ENCODE peak calls at places on chromosomes 1 and 21, in nine cellular contexts. K is K562, A is WERI-Rb-1, E is HFF-Myc, M is astrocyte of the cerebellum, C is neural progenitor cell, P is vagina, B is kidney epithelial cell, T is MCF 10A. X is an unnamed sample.

GRCh38 chr1:41758904-41759548 is 159.7 kb downstream of the HIVEP3 start:
- DNase-seq in K (no peak), A (no peak), E (no peak), M (peak; percentile 45), C (no peak), P (no peak), B (no peak), T (peak; percentile 48), X (no peak)

GRCh38 chr1:160112370-160112769 is 3.2 kb upstream of the ATP1A2 start:
- DNase-seq in K (no peak), A (no peak), E (no peak), M (no peak), C (no peak), P (no peak), B (no peak), T (no peak), X (no peak)

GRCh38 chr1:203320546-203321272 is 15.4 kb downstream of the BTG2 start:
- DNase-seq in K (peak; percentile 66), A (no peak), E (no peak), M (no peak), C (peak; percentile 56), P (no peak), B (no peak), T (peak; percentile 51), X (no peak)

GRCh38 chr21:29187939-29188338 is 57.5 kb downstream of the MAP3K7CL start:
- DNase-seq in K (no peak), A (no peak), E (peak; percentile 82), M (peak; percentile 87), C (no peak), P (no peak), B (no peak), T (peak; percentile 95), X (no peak)

GRCh38 chr1:236471653-236472052 is 52.1 kb upstream of the LGALS8 start:
- DNase-seq in K (no peak), A (no peak), E (no peak), M (no peak), C (peak; percentile 19), P (no peak), B (no peak), T (no peak), X (no peak)

GRCh38 chr1:37465596-37466517 is 8.5 kb upstream of the ZC3H12A start:
- DNase-seq in K (no peak), A (no peak), E (no peak), M (no peak), C (no peak), P (no peak), B (no peak), T (peak; percentile 35), X (no peak)

GRCh38 chr1:74689800-74690696 is 16.5 kb upstream of the ERICH3 start:
- DNase-seq in K (peak; percentile 75), A (peak; percentile 44), E (peak; percentile 41), M (peak; percentile 53), C (peak; percentile 73), P (no peak), B (no peak), T (peak; percentile 72), X (peak; percentile 31)

GRCh38 chr1:21066365-21067012 is 110.2 kb downstream of the EIF4G3 start:
- DNase-seq in K (no peak), A (no peak), E (no peak), M (no peak), C (no peak), P (no peak), B (no peak), T (no peak), X (no peak)

GRCh38 chr1:152871731-152872126 is 6.4 kb upstream of the SMCP start:
- DNase-seq in K (no peak), A (no peak), E (no peak), M (no peak), C (no peak), P (no peak), B (no peak), T (no peak), X (no peak)

GRCh38 chr1:152866321-152866720 is 6.5 kb downstream of the LCE7A start:
- DNase-seq in K (no peak), A (no peak), E (no peak), M (no peak), C (no peak), P (no peak), B (no peak), T (no peak), X (no peak)

GRCh38 chr1:152873495-152873894 is 4.6 kb upstream of the SMCP start:
- DNase-seq in K (no peak), A (no peak), E (no peak), M (no peak), C (no peak), P (no peak), B (no peak), T (no peak), X (no peak)

GRCh38 chr1:152869808-152870419 is 8.2 kb upstream of the SMCP start:
- DNase-seq in K (peak; percentile 76), A (peak; percentile 95), E (peak; percentile 26), M (peak; percentile 55), C (peak; percentile 50), P (no peak), B (no peak), T (peak; percentile 91), X (peak; percentile 75)

GRCh38 chr1:152870831-152871730 is 7.0 kb upstream of the SMCP start:
- DNase-seq in K (peak; percentile 51), A (peak; percentile 82), E (no peak), M (no peak), C (peak; percentile 3), P (no peak), B (no peak), T (peak; percentile 90), X (peak; percentile 32)
- TF ChIP-seq CTCF in K (peak; percentile 66), A (peak; percentile 92), E (no peak), M (peak; percentile 68), C (peak; percentile 17), P (no peak), B (peak; percentile 16), T (peak; percentile 73), X (peak; percentile 64)

DNA sequence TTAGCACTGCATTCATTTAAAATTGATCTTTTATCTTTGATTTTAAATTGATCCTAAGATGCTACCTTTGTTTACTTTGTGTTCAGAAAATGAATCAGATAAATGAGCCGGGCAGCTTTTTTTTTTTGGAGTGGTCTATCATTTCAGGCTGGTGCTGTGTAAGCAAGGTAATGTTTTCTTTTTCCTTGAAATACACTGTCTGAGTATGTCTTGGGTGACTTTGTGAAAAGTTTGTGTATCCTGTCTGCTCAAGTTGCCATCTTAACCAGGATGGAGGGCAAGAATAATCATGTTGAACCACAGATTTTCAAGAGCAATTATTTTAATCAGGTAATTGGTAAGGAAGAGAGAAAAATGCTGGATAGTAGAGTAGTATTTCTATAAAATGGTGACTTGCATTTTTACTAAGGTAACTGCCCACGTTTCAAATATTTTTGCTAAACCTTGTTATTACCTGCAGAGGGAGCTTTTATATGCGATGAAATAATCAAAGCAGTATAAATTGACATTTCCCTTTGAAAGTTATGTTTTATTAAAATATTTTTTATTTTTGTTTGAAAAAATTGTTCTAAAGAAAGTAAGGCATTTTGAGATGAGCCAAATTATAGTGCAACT is 11.1 kb downstream of the ADGRL2 start:
- DNase-seq in K (no peak), A (no peak), E (no peak), M (no peak), C (no peak), P (no peak), B (no peak), T (no peak), X (no peak)
- TF ChIP-seq CTCF in K (no peak), A (no peak), E (no peak), M (peak; percentile 6), C (peak; percentile 28), P (no peak), B (peak; percentile 26), T (peak; percentile 37), X (no peak)

DNA sequence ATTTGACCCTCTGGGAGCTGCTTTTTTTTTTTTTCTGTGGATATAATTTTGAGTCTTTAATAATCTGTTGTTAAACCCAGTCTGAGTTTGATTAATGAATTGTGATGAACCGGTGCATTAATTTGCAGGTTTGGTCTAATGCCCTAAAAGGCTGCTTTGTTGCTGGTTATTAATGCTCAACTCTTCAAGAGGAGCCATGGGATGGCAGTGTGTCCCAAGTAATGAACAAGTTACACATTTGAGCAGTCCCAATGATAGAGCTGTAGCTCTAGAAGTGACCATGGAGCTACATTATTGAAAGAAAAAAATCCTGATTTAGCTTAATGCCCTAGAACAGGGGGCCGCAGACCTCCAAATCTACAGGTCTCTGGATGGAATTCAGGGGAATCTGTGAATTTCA is 53.1 kb downstream of the RWDD3 start:
- DNase-seq in K (peak; percentile 22), A (no peak), E (no peak), M (no peak), C (peak; percentile 38), P (no peak), B (no peak), T (peak; percentile 9), X (no peak)
- TF ChIP-seq CTCF in K (no peak), A (peak; percentile 18), E (no peak), M (no peak), C (peak; percentile 56), P (no peak), B (no peak), T (no peak), X (no peak)

GRCh38 chr1:974687-975328 is 7.1 kb downstream of the PERM1 start:
- DNase-seq in K (no peak), A (no peak), E (no peak), M (no peak), C (no peak), P (no peak), B (no peak), T (no peak), X (no peak)

GRCh38 chr1:975365-975764 is 6.5 kb downstream of the PERM1 start:
- DNase-seq in K (no peak), A (no peak), E (no peak), M (no peak), C (no peak), P (no peak), B (no peak), T (no peak), X (no peak)

GRCh38 chr1:978069-978834 is 3.6 kb downstream of the PERM1 start:
- DNase-seq in K (peak; percentile 38), A (no peak), E (no peak), M (no peak), C (no peak), P (no peak), B (no peak), T (no peak), X (no peak)

GRCh38 chr1:974293-974640 is 7.6 kb downstream of the PERM1 start:
- DNase-seq in K (no peak), A (no peak), E (no peak), M (no peak), C (no peak), P (no peak), B (no peak), T (no peak), X (no peak)

DNA sequence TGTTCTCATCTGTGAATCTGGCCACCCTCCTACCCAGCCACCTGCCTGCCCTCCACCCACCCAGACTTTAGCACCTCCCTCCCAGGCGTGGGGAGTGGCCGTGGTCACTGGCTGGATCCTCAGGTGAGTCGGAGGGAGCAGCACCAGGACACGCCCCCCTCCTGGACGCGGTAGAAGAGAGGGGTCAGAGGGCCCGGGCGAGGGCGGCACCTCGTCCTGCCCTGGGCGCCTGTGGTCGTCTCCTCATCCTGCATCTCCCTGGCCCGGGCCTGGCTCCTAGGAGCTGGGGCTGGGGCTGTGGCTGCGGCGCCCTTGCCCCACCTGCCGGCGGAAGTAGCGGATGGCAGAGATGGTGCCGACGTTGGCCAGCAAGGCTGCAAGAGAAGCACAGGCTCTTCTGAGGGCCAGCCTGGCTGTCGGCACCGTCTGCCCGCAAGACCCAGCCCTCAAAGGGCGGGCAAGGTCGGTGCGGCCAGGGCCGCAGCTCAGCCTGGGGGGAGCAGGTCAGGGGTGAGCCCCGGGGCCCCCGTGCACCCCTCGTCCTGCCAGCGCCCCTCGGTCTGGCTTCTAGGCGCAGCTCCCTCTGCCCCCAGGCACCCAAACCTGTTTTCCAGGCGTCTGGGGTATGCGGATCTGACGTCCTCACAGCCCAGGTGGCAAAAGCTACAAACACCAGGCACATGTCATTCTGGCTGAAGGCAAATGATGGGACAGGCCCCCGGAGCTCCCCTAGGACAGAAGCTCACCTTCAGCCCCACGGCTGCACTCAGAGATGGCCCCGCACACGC is 5.8 kb downstream of the PERM1 start:
- DNase-seq in K (peak; percentile 51), A (peak; percentile 53), E (no peak), M (no peak), C (peak; percentile 89), P (no peak), B (no peak), T (peak; percentile 83), X (peak; percentile 81)
- TF ChIP-seq CTCF in K (peak; percentile 74), A (peak; percentile 36), E (peak; percentile 55), M (peak; percentile 52), C (peak; percentile 70), P (peak; percentile 24), B (peak; percentile 90), T (peak; percentile 73), X (peak; percentile 57)